ENCODE peak calls at places on chromosomes 3 and 15, in eight cellular contexts. Y, U, Q, Z, B, F, S and N are unnamed samples.

GRCh38 chr15:74789171-74789627 is 7.3 kb downstream of the CSK start:
- DNase-seq in Y (no peak), U (no peak), Q (no peak), Z (no peak), B (no peak), F (no peak), S (no peak), N (no peak)

GRCh38 chr15:51267714-51268105 is 70.7 kb downstream of the CYP19A1 start:
- DNase-seq in Y (no peak), U (no peak), Q (no peak), Z (peak; percentile 37), B (no peak), F (no peak), S (peak; percentile 56), N (no peak)

GRCh38 chr15:81781316-81781868 is 264.4 kb downstream of the MEX3B start:
- DNase-seq in Y (no peak), U (no peak), Q (no peak), Z (no peak), B (no peak), F (no peak), S (no peak), N (no peak)

GRCh38 chr3:182435860-182436259 is 357.4 kb upstream of the ATP11B start:
- DNase-seq in Y (no peak), U (no peak), Q (no peak), Z (no peak), B (no peak), F (no peak), S (no peak), N (no peak)

GRCh38 chr3:10017636-10018292 is 8.5 kb upstream of the FANCD2 start:
- DNase-seq in Y (peak; percentile 80), U (no peak), Q (no peak), Z (no peak), B (no peak), F (no peak), S (no peak), N (no peak)

GRCh38 chr3:56591256-56591655 is 34.3 kb downstream of the CCDC66 start:
- DNase-seq in Y (no peak), U (no peak), Q (no peak), Z (no peak), B (no peak), F (no peak), S (no peak), N (no peak)

GRCh38 chr3:42224178-42224577 is 41.8 kb downstream of the CCK start:
- DNase-seq in Y (no peak), U (no peak), Q (no peak), Z (no peak), B (no peak), F (no peak), S (no peak), N (no peak)

GRCh38 chr15:64067564-64068030 is 21.3 kb upstream of the DAPK2 start:
- DNase-seq in Y (peak; percentile 51), U (peak; percentile 58), Q (peak; percentile 78), Z (peak; percentile 81), B (peak; percentile 25), F (no peak), S (peak; percentile 64), N (no peak)

GRCh38 chr15:53522878-53523455 is 236.5 kb downstream of the WDR72 start:
- DNase-seq in Y (no peak), U (peak; percentile 29), Q (no peak), Z (peak; percentile 22), B (no peak), F (no peak), S (no peak), N (peak; percentile 75)

GRCh38 chr3:184284696-184285095 is 8.9 kb downstream of the ECE2 start:
- DNase-seq in Y (peak; percentile 83), U (peak; percentile 72), Q (peak; percentile 38), Z (peak; percentile 88), B (no peak), F (no peak), S (peak; percentile 82), N (peak; percentile 69)